ENCODE peak calls at places on chromosomes 12 and 14, in eight cellular contexts. N is ovary, P is esophagus squamous epithelium, X is AG10803, K is H1, O is stomach, M is Caco-2, D is GM23248. I is an unnamed sample.

GRCh38 chr12:66352197-66352596 is 49.9 kb downstream of the HELB start:
- DNase-seq in N (no peak), P (no peak), X (peak; percentile 20), K (peak; percentile 71), O (no peak), M (peak; percentile 59), D (peak; percentile 33), I (peak; percentile 16)

GRCh38 chr12:92769124-92769901 is 66.5 kb downstream of the PLEKHG7 start:
- DNase-seq in N (no peak), P (no peak), X (no peak), K (no peak), O (no peak), M (no peak), D (no peak), I (no peak)

GRCh38 chr12:124694250-124694649 is 126.8 kb upstream of the NCOR2 start:
- DNase-seq in N (no peak), P (no peak), X (no peak), K (no peak), O (no peak), M (no peak), D (no peak), I (no peak)

GRCh38 chr12:15256760-15257159 is 35.5 kb upstream of the RERG start:
- DNase-seq in N (no peak), P (no peak), X (peak; percentile 66), K (no peak), O (no peak), M (no peak), D (peak; percentile 61), I (peak; percentile 68)

GRCh38 chr14:52901357-52901980 is 49.4 kb downstream of the FERMT2 start:
- DNase-seq in N (no peak), P (no peak), X (no peak), K (no peak), O (no peak), M (no peak), D (no peak), I (no peak)

GRCh38 chr12:53482626-53483165 is 16.6 kb downstream of the MAP3K12 start:
- DNase-seq in N (no peak), P (no peak), X (no peak), K (no peak), O (no peak), M (peak; percentile 35), D (no peak), I (no peak)

GRCh38 chr12:93591137-93591868 is 18.8 kb downstream of the SOCS2 start:
- DNase-seq in N (peak; percentile 41), P (peak; percentile 17), X (peak; percentile 89), K (no peak), O (peak; percentile 70), M (peak; percentile 68), D (peak; percentile 98), I (peak; percentile 96)

GRCh38 chr14:101122855-101123129 is 219.3 kb upstream of the RTL1 start:
- DNase-seq in N (no peak), P (no peak), X (no peak), K (no peak), O (peak; percentile 9), M (no peak), D (no peak), I (no peak)

GRCh38 chr14:31203414-31203742 is 4.2 kb downstream of the HECTD1 start:
- DNase-seq in N (no peak), P (no peak), X (no peak), K (no peak), O (no peak), M (no peak), D (no peak), I (no peak)

GRCh38 chr14:31206536-31207286 is 882 bp downstream of the HECTD1 start:
- DNase-seq in N (peak; percentile 44), P (no peak), X (peak; percentile 34), K (no peak), O (peak; percentile 50), M (peak; percentile 41), D (peak; percentile 66), I (peak; percentile 45)

GRCh38 chr14:31207287-31207745 is 277 bp downstream of the HECTD1 start:
- DNase-seq in N (no peak), P (no peak), X (no peak), K (no peak), O (no peak), M (peak; percentile 93), D (no peak), I (no peak)

GRCh38 chr14:31205681-31206535 is 1.7 kb downstream of the HECTD1 start:
- DNase-seq in N (no peak), P (no peak), X (peak; percentile 95), K (no peak), O (no peak), M (no peak), D (peak; percentile 88), I (peak; percentile 92)

DNA sequence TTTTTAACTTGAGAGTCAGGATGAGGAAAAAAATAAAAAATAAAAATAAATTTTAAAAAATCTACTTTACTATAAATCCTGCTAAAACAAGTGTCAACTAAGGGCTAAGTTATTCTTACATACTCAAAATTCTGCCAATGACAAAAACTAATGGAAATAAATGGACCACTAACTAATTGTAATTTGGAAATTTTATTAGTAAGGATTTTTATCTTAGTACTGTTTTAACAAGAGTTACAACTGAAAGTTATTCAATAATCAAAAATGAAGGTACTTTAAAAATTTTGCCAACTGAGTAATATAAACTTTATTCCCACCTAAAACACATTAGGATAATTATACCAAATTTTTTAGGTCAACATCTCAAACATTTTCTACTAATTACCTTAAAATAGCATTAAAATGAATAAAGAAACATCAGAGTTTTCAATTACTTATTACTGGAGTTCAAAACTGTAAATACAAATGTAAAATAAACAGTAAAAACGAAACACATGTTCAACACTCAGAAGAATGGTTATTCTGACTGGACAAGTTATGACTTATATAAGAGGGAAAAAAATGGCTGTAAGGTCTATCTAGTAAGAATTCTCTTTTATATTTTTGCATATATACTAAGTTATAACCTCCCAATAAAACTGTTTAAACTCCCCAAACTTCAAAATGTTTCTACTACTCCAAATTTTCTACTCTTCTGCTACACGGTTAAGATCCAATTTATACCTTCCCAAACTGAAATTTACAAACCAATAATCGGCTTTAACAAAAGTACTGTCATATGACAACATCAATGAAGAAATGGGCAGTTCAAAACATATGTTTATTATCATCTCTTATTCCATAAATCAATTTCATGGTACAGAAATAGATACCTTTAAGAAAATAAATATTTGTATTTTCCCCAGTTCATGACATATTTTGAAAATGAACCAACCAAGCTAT is 2.7 kb downstream of the HECTD1 start:
- DNase-seq in N (no peak), P (no peak), X (no peak), K (no peak), O (no peak), M (no peak), D (peak; percentile 44), I (no peak)
- H3K4me3 ChIP-seq in N (peak overlapping the region; percentile 83), P (peak overlapping the region; percentile 71), X (peak overlapping the region; percentile 33), K (no peak overlapping the region), O (peak overlapping the region; percentile 78), M (peak overlapping the region; percentile 91), D (peak overlapping the region; percentile 81), I (peak overlapping the region; percentile 85)

DNA sequence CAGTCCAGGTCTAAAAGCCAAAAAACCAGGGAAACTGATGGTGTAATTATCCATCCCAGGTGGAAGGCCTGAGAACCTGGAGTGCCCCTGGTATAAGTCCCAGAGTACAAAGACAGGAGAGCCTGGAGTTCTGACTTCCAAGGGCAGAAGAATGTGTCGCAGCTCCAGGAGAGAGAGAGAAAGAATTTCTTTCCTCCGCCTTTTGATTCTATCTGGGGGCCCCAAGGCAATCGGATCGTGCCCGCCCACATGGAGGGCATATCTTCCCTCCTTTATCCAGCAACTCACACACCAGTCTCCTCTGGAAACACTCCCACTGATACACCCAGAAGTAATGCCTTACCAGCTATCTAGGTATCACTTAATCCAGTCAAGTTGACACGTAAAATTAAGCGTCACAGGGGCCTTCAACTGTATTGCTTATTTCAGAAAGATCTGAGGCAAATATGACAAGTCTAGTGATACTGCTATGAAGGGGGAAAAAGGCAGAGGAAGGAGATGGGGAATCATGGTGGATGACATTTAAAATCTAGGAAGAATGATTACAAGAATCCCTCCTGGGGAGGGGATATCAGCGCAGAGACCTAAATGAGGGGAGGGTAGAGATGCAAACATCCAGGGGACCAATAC is 30.5 kb upstream of the LRP6 start:
- DNase-seq in N (no peak), P (no peak), X (no peak), K (no peak), O (no peak), M (peak; percentile 26), D (no peak), I (no peak)
- H3K4me3 ChIP-seq in N (no peak overlapping the region), P (no peak overlapping the region), X (no peak overlapping the region), K (no peak overlapping the region), O (no peak overlapping the region), M (no peak overlapping the region), D (no peak overlapping the region), I (no peak overlapping the region)

GRCh38 chr12:990649-991349 is at the start of gene ERC1:
- DNase-seq in N (peak; percentile 89), P (peak; percentile 29), X (peak; percentile 89), K (no peak), O (peak; percentile 91), M (peak; percentile 93), D (peak; percentile 94), I (peak; percentile 93)

GRCh38 chr12:990308-990648 is 745 bp upstream of the ERC1 start:
- DNase-seq in N (peak; percentile 68), P (no peak), X (peak; percentile 62), K (no peak), O (peak; percentile 72), M (peak; percentile 63), D (peak; percentile 88), I (peak; percentile 71)

GRCh38 chr12:989051-989450 is 2.0 kb upstream of the ERC1 start:
- DNase-seq in N (no peak), P (no peak), X (no peak), K (no peak), O (no peak), M (no peak), D (no peak), I (no peak)

GRCh38 chr12:988616-989015 is 2.4 kb upstream of the ERC1 start:
- DNase-seq in N (no peak), P (no peak), X (no peak), K (no peak), O (no peak), M (no peak), D (peak; percentile 18), I (peak; percentile 30)

DNA sequence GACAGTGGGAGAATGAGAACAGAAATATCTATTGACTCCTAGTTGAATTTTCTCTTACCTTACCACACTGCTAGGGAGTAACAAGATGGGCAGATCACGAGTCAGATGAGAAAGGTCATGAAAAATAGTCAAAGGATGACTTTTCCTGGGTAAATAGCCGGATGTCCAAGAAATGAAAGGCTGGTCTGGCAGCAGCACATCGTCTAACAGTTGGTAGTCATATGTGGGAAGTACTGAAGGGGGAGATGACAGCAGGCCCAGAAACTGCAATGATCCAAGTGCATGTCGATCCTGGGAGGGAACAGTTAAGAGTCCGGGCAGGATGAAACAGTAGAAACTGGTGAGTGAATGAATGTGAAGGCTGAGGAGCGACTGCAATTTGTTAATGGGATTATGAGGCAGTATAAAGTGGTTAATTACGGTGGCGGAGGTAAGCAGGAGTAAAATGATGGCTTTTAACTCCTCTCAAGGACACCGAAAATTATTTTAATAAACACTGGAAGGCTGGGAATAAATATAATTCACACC is 1.2 kb upstream of the ERC1 start:
- DNase-seq in N (no peak), P (no peak), X (peak; percentile 86), K (no peak), O (no peak), M (peak; percentile 55), D (peak; percentile 88), I (peak; percentile 73)
- H3K4me3 ChIP-seq in N (peak overlapping the region; percentile 57), P (peak overlapping the region; percentile 89), X (peak overlapping the region; percentile 82), K (peak overlapping the region; percentile 80), O (peak overlapping the region; percentile 98), M (peak overlapping the region; percentile 80), D (peak overlapping the region; percentile 74), I (peak overlapping the region; percentile 71)

DNA sequence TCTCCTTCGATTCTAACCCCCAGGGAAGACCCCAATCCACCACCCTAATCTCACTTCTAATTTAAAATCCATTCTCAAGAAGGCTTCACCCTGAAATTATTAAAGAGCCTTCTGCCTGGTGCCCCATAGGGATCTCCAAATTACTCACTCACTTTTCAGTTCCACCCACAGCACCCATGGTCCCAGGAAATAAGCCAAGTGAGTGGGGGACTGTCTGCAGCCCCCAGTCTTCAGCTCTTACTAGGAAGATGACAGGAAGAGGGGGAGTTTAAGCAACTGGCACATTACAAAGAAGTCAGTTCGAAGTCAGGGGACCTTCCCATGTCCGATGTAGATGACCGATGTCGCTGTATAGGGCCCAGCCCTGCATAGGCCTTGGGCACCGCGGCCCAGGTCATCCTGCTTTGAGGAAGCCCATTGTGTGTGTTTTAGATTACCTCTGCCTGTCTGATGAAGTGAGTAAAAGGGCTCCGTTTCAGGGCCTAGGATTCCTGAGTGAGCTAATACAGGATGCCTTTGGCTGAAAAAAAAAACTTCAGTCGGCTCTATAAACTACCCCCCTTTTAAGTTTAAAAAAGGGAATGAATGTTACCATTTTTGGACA is 1.9 kb downstream of the ACTN1 start:
- DNase-seq in N (no peak), P (no peak), X (no peak), K (no peak), O (no peak), M (no peak), D (no peak), I (no peak)
- H3K4me3 ChIP-seq in N (peak overlapping the region; percentile 80), P (peak overlapping the region; percentile 85), X (peak overlapping the region; percentile 97), K (peak overlapping the region; percentile 61), O (peak overlapping the region; percentile 91), M (peak overlapping the region; percentile 96), D (peak overlapping the region; percentile 96), I (peak overlapping the region; percentile 76)

I was measured in fibroblast of villous mesenchyme.